ENCODE peak calls at places on chromosomes 12 and 14, in nine cellular contexts. L, P, C, T, X, M, O, W and R are unnamed samples.

GRCh38 chr14:63205850-63206249 is 1.6 kb downstream of the RHOJ start:
- DNase-seq in C (no peak), W (no peak), T (no peak), M (no peak), P (no peak), X (no peak), L (no peak), O (no peak), R (peak)

GRCh38 chr12:1077036-1077803 is 86.2 kb downstream of the ERC1 start:
- DNase-seq in M (no peak), P (no peak), T (no peak), C (no peak), W (no peak), L (no peak), O (no peak), X (no peak), R (no peak)

GRCh38 chr12:40646456-40646855 is 45.8 kb upstream of the CNTN1 start:
- DNase-seq in C (no peak), P (no peak), W (no peak), T (no peak), L (no peak), O (no peak), M (no peak), X (no peak), R (no peak)

GRCh38 chr12:47982770-47983169 is 19.4 kb downstream of the TMEM106C start:
- DNase-seq in P (no peak), M (no peak), X (no peak), L (no peak), W (no peak), T (no peak), O (no peak), C (no peak), R (no peak)

GRCh38 chr12:55019784-55020183 is at the start of gene NEUROD4:
- DNase-seq in W (peak), L (no peak), T (peak), X (no peak), P (peak), M (peak), O (peak), C (peak), R (peak)

GRCh38 chr14:102517412-102518062 is 8.0 kb upstream of the ANKRD9 start:
- DNase-seq in T (peak), X (no peak), O (peak), W (peak), M (no peak), L (no peak), P (no peak), C (no peak), R (peak)

GRCh38 chr14:95314609-95315008 is 5.1 kb downstream of the CLMN start:
- DNase-seq in X (peak), T (peak), C (no peak), M (no peak), L (no peak), W (no peak), P (peak), O (no peak), R (peak)

GRCh38 chr14:49550284-49551184 is 35.6 kb downstream of the RPS29 start:
- DNase-seq in W (peak), X (peak), P (peak), O (peak), L (peak), C (peak), M (no peak), T (no peak), R (peak)

GRCh38 chr12:57766464-57767311 is at the start of gene CYP27B1:
- DNase-seq in M (no peak), W (peak), O (peak), X (peak), T (no peak), L (no peak), P (peak), C (no peak), R (peak)

GRCh38 chr12:66268562-66268961 is 33.7 kb upstream of the HELB start:
- DNase-seq in L (peak), W (no peak), M (no peak), X (no peak), T (no peak), P (no peak), O (no peak), C (no peak), R (no peak)

GRCh38 chr14:95321693-95322455 is 2.2 kb upstream of the CLMN start:
- DNase-seq in P (no peak), T (no peak), O (no peak), M (no peak), X (no peak), L (no peak), C (no peak), W (no peak), R (no peak)

GRCh38 chr12:53064613-53065415 is 14.4 kb downstream of the SPRYD3 start:
- DNase-seq in C (no peak), M (no peak), W (no peak), O (no peak), L (no peak), P (no peak), T (no peak), X (no peak), R (no peak)

GRCh38 chr12:104354167-104354867 is 50.8 kb downstream of the EID3 start:
- DNase-seq in T (no peak), X (no peak), W (no peak), L (no peak), P (no peak), C (no peak), M (no peak), O (no peak), R (no peak)

GRCh38 chr12:112303004-112303403 is 79.2 kb downstream of the HECTD4 start:
- DNase-seq in X (no peak), O (no peak), P (peak), C (no peak), L (peak), T (peak), W (no peak), M (peak), R (peak)

GRCh38 chr12:38850463-38850862 is 54.9 kb downstream of the CPNE8 start:
- DNase-seq in L (no peak), W (no peak), C (no peak), X (no peak), O (no peak), M (no peak), P (no peak), T (no peak), R (peak)

GRCh38 chr14:100761481-100761880 is 34.8 kb downstream of the DLK1 start:
- DNase-seq in M (no peak), L (no peak), P (peak), T (no peak), X (no peak), C (peak), O (no peak), W (no peak), R (peak)

GRCh38 chr12:29944269-29945000 is 160.7 kb upstream of the TMTC1 start:
- DNase-seq in M (no peak), O (no peak), L (no peak), X (no peak), C (no peak), W (no peak), T (no peak), P (peak), R (no peak)

GRCh38 chr12:94717656-94718055 is 67.3 kb upstream of the TMCC3 start:
- DNase-seq in T (no peak), X (no peak), M (no peak), P (peak), O (no peak), L (no peak), C (no peak), W (no peak), R (no peak)

GRCh38 chr14:106564058-106564643 is 1037.8 kb downstream of the TMEM121 start:
- DNase-seq in P (peak), O (peak), W (peak), T (no peak), M (peak), X (peak), C (no peak), L (peak), R (no peak)

GRCh38 chr12:115710104-115710564 is 567.4 kb downstream of the MED13L start:
- DNase-seq in T (peak), C (no peak), L (no peak), M (no peak), O (no peak), P (peak), X (no peak), W (no peak), R (peak)
- TF ChIP-seq EZH2phosphoT487 in T (no peak), C (no peak), L (no peak), M (no peak), O (no peak), P (no peak), X (no peak), W (no peak), R (no peak)

GRCh38 chr14:50932592-50933500 is 11.4 kb downstream of the PYGL start:
- DNase-seq in P (no peak), O (no peak), T (no peak), M (no peak), X (no peak), L (no peak), C (no peak), W (peak), R (no peak)
- H2AFZ ChIP-seq in P (no peak), O (no peak), T (no peak), M (no peak), X (no peak), L (no peak), C (no peak), W (no peak), R (no peak)

GRCh38 chr12:122403831-122404230 is 18.6 kb downstream of the CLIP1 start:
- DNase-seq in P (no peak), X (no peak), O (no peak), C (no peak), M (no peak), T (no peak), W (no peak), L (no peak), R (no peak)

GRCh38 chr12:122403115-122403770 is 19.2 kb downstream of the CLIP1 start:
- DNase-seq in T (no peak), M (peak), C (no peak), L (no peak), X (no peak), P (no peak), W (no peak), O (no peak), R (no peak)

GRCh38 chr12:122399254-122399591 is 23.2 kb downstream of the CLIP1 start:
- DNase-seq in T (no peak), L (no peak), O (no peak), C (no peak), X (no peak), P (no peak), W (no peak), M (no peak), R (no peak)

GRCh38 chr12:122399592-122400373 is 22.7 kb downstream of the CLIP1 start:
- DNase-seq in L (peak), C (peak), P (peak), M (peak), T (peak), W (peak), O (peak), X (peak), R (peak)

GRCh38 chr12:122402264-122402663 is 20.2 kb downstream of the CLIP1 start:
- DNase-seq in X (no peak), L (no peak), O (no peak), M (no peak), C (no peak), P (no peak), T (no peak), W (no peak), R (no peak)
- H3K27ac ChIP-seq in X (no peak), L (no peak), O (no peak), M (no peak), C (no peak), P (no peak), T (no peak), W (no peak), R (no peak)

GRCh38 chr12:131142891-131143637 is 189.4 kb downstream of the ADGRD1 start:
- DNase-seq in X (peak), P (peak), T (no peak), O (no peak), M (no peak), C (no peak), L (no peak), W (no peak), R (no peak)
- TF ChIP-seq EZH2phosphoT487 in X (no peak), P (no peak), T (no peak), O (no peak), M (no peak), C (no peak), L (no peak), W (no peak), R (no peak)

GRCh38 chr12:92551853-92552397 is 150.9 kb upstream of the PLEKHG7 start:
- DNase-seq in X (no peak), L (no peak), W (no peak), M (peak), O (no peak), P (peak), C (no peak), T (peak), R (peak)
- H2AFZ ChIP-seq in X (no peak), L (peak), W (no peak), M (peak), O (no peak), P (peak), C (no peak), T (no peak), R (peak)

GRCh38 chr14:50846171-50846880 is 15.4 kb upstream of the NIN start:
- DNase-seq in M (no peak), T (peak), L (no peak), X (no peak), W (no peak), P (peak), O (no peak), C (no peak), R (peak)
- H3K27ac ChIP-seq in M (no peak), T (no peak), L (no peak), X (no peak), W (no peak), P (no peak), O (no peak), C (no peak), R (peak)

GRCh38 chr14:29955087-29955486 is 27.4 kb upstream of the PRKD1 start:
- DNase-seq in W (no peak), L (no peak), T (no peak), X (no peak), C (no peak), O (no peak), M (no peak), P (no peak), R (peak)
- TF ChIP-seq EZH2phosphoT487 in W (no peak), L (no peak), T (no peak), X (no peak), C (no peak), O (no peak), M (no peak), P (no peak), R (no peak)

GRCh38 chr12:78406776-78407335 is 457.7 kb upstream of the SYT1 start:
- DNase-seq in L (peak), O (no peak), X (no peak), T (no peak), M (peak), C (no peak), W (no peak), P (no peak), R (no peak)
- H2AFZ ChIP-seq in L (peak), O (no peak), X (no peak), T (peak), M (peak), C (no peak), W (peak), P (peak), R (no peak)

DNA sequence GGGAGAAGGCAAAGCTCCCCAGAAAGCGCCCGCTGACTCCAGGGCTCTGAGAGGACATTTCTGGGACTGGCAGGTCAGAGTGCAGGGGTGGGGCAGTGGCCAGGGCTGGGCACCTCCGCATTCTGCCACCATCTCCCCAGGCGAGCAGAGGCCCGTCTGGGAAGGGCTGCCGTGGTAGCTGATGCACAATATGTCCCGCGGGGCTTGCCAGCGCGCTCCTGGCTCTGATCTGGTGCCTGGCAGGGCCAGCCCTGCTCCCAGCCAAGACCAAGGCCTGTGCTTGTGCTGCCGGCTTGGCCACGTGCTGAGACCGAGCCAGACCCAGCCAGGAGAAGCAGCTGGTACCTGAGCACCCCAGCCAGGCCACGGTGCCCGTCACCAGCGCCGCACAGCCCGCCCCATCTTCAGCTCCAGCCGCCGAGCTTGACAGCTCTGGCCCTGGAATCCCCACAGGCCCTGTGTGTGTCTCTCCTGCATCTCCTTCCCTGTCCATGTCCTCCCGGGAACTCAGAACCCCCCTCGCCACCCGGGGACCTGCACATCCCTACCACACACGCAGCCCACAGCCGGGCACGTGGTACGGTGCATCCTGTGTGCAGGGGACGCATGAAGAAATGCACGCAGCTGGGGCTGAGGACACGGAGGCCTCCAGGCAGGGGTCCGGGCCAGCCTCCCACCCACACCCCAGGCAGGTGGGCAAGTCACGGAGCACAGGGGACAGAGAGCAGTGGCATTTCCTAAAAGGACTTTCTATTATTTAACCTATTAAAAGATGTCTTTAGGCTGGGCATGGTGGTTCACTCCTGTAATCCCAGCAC is 68.6 kb upstream of the C14orf180 start:
- DNase-seq in X (peak), W (no peak), O (no peak), C (no peak), T (no peak), L (no peak), P (no peak), M (no peak), R (no peak)
- H3K27ac ChIP-seq in X (peak), W (no peak), O (no peak), C (no peak), T (no peak), L (no peak), P (no peak), M (no peak), R (no peak)

DNA sequence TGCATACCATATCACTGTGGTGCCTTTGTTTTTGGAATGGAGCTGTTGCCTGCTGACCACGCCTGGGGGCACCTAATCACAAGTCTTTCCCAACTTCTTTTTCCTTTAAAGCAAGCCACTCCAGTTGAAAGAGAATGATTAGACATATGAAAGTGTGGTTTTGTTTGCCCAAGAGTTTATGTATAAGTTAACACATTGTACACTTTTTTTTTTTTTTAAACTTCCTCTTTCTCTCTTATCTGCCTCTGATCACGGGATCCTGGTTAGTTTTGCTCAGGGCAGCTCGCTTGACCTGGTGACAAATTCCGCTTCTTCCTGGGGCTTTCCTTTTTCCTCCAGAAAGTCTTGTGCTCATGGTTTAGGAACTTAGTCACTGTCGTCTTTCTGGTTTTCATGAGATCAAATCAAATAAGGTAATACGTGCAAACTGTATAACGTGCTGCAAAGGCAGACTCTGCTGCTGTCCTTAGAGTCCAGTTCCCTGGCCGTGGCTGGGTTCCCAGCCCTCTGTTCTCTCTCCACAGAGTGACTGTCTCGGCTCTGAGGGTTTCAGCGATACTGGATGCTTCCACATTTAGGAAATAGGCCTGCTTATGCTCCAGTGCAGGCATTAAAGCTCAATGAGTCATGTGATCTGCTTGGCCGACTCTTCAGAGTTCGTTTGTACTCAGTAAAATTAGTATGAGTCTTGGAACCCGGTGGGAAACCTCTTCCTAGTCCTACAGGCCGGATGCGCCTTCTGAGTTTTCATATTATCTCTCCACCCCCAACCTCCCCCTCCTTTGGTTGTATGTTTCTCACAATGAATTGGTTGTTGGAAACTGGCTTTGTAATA is 15.2 kb downstream of the RASSF3 start:
- DNase-seq in X (peak), W (no peak), P (peak), M (no peak), T (peak), L (peak), C (peak), O (no peak), R (peak)
- TF ChIP-seq EZH2phosphoT487 in X (no peak), W (no peak), P (peak), M (no peak), T (no peak), L (no peak), C (no peak), O (no peak), R (no peak)